ENCODE peak calls at places on chromosomes 7 and 10, in seven cellular contexts. One of them, this sample, is unnamed.

GRCh38 chr10:16751244-16751643 is 66.0 kb downstream of the RSU1 start:
- DNase-seq in CD14-positive monocyte: no peak
- DNase-seq in PC-3: no peak
- DNase-seq in mesothelial cell of epicardium: no peak
- DNase-seq in spleen: no peak
- DNase-seq in AG04450: no peak
- DNase-seq in GM23338: no peak
- DNase-seq in this sample: no peak

GRCh38 chr7:83468251-83468739 is 180.6 kb downstream of the SEMA3E start:
- DNase-seq in CD14-positive monocyte: no peak
- DNase-seq in PC-3: peak; percentile 99
- DNase-seq in mesothelial cell of epicardium: peak; percentile 67
- DNase-seq in spleen: no peak
- DNase-seq in AG04450: peak; percentile 94
- DNase-seq in GM23338: peak; percentile 83
- DNase-seq in this sample: no peak

GRCh38 chr7:140326116-140326928 is 72.0 kb downstream of the SLC37A3 start:
- DNase-seq in CD14-positive monocyte: peak; percentile 70
- DNase-seq in PC-3: peak; percentile 65
- DNase-seq in mesothelial cell of epicardium: peak; percentile 61
- DNase-seq in spleen: peak; percentile 80
- DNase-seq in AG04450: peak; percentile 39
- DNase-seq in GM23338: peak; percentile 72
- DNase-seq in this sample: peak; percentile 44

GRCh38 chr7:141944811-141945210 is 2.0 kb downstream of the CLEC5A start:
- DNase-seq in CD14-positive monocyte: no peak
- DNase-seq in PC-3: no peak
- DNase-seq in mesothelial cell of epicardium: no peak
- DNase-seq in spleen: no peak
- DNase-seq in AG04450: no peak
- DNase-seq in GM23338: no peak
- DNase-seq in this sample: no peak

GRCh38 chr7:87483131-87483530 is 7.7 kb upstream of the ABCB4 start:
- DNase-seq in CD14-positive monocyte: no peak
- DNase-seq in PC-3: no peak
- DNase-seq in mesothelial cell of epicardium: no peak
- DNase-seq in spleen: no peak
- DNase-seq in AG04450: no peak
- DNase-seq in GM23338: no peak
- DNase-seq in this sample: no peak

GRCh38 chr10:52368725-52369124 is 54.6 kb downstream of the DKK1 start:
- DNase-seq in CD14-positive monocyte: no peak
- DNase-seq in PC-3: no peak
- DNase-seq in mesothelial cell of epicardium: no peak
- DNase-seq in spleen: no peak
- DNase-seq in AG04450: no peak
- DNase-seq in GM23338: peak; percentile 36
- DNase-seq in this sample: no peak

GRCh38 chr7:100435401-100436304 is 644 bp downstream of the PPP1R35 start:
- DNase-seq in CD14-positive monocyte: no peak
- DNase-seq in PC-3: peak; percentile 37
- DNase-seq in mesothelial cell of epicardium: peak; percentile 64
- DNase-seq in spleen: peak; percentile 92
- DNase-seq in AG04450: no peak
- DNase-seq in GM23338: peak; percentile 64
- DNase-seq in this sample: no peak

GRCh38 chr7:33831389-33832118 is 73.8 kb upstream of the BMPER start:
- DNase-seq in CD14-positive monocyte: no peak
- DNase-seq in PC-3: peak; percentile 32
- DNase-seq in mesothelial cell of epicardium: no peak
- DNase-seq in spleen: no peak
- DNase-seq in AG04450: no peak
- DNase-seq in GM23338: peak; percentile 3
- DNase-seq in this sample: no peak

GRCh38 chr10:63346015-63346441 is 119.7 kb downstream of the JMJD1C start:
- DNase-seq in CD14-positive monocyte: no peak
- DNase-seq in PC-3: peak; percentile 40
- DNase-seq in mesothelial cell of epicardium: no peak
- DNase-seq in spleen: no peak
- DNase-seq in AG04450: no peak
- DNase-seq in GM23338: no peak
- DNase-seq in this sample: no peak

GRCh38 chr7:152025937-152026890 is 740 bp downstream of the GALNT11 start:
- DNase-seq in CD14-positive monocyte: no peak
- DNase-seq in PC-3: no peak
- DNase-seq in mesothelial cell of epicardium: no peak
- DNase-seq in spleen: no peak
- DNase-seq in AG04450: no peak
- DNase-seq in GM23338: no peak
- DNase-seq in this sample: no peak

GRCh38 chr10:33455029-33455428 is 120.6 kb upstream of the NRP1 start:
- DNase-seq in CD14-positive monocyte: no peak
- DNase-seq in PC-3: no peak
- DNase-seq in mesothelial cell of epicardium: no peak
- DNase-seq in spleen: no peak
- DNase-seq in AG04450: no peak
- DNase-seq in GM23338: no peak
- DNase-seq in this sample: no peak

GRCh38 chr7:155164316-155164715 is 94.2 kb downstream of the HTR5A start:
- DNase-seq in CD14-positive monocyte: no peak
- DNase-seq in PC-3: no peak
- DNase-seq in mesothelial cell of epicardium: no peak
- DNase-seq in spleen: no peak
- DNase-seq in AG04450: no peak
- DNase-seq in GM23338: no peak
- DNase-seq in this sample: no peak

GRCh38 chr7:129607471-129608120 is 3.9 kb upstream of the NRF1 start:
- DNase-seq in CD14-positive monocyte: no peak
- DNase-seq in PC-3: peak; percentile 59
- DNase-seq in mesothelial cell of epicardium: no peak
- DNase-seq in spleen: no peak
- DNase-seq in AG04450: no peak
- DNase-seq in GM23338: peak; percentile 82
- DNase-seq in this sample: no peak

GRCh38 chr7:786472-787255 is 45.6 kb upstream of the SUN1 start:
- DNase-seq in CD14-positive monocyte: no peak
- DNase-seq in PC-3: peak; percentile 71
- DNase-seq in mesothelial cell of epicardium: peak; percentile 84
- DNase-seq in spleen: peak; percentile 84
- DNase-seq in AG04450: peak; percentile 21
- DNase-seq in GM23338: peak; percentile 83
- DNase-seq in this sample: peak; percentile 66

GRCh38 chr10:65891073-65891981 is 1034.5 kb upstream of the LRRTM3 start:
- DNase-seq in CD14-positive monocyte: no peak
- DNase-seq in PC-3: peak; percentile 90
- DNase-seq in mesothelial cell of epicardium: no peak
- DNase-seq in spleen: no peak
- DNase-seq in AG04450: no peak
- DNase-seq in GM23338: no peak
- DNase-seq in this sample: no peak
- TF ChIP-seq CTCF in CD14-positive monocyte: no peak
- TF ChIP-seq CTCF in PC-3: no peak
- TF ChIP-seq CTCF in mesothelial cell of epicardium: no peak
- TF ChIP-seq CTCF in spleen: no peak
- TF ChIP-seq CTCF in AG04450: no peak
- TF ChIP-seq CTCF in GM23338: no peak
- TF ChIP-seq CTCF in this sample: no peak

DNA sequence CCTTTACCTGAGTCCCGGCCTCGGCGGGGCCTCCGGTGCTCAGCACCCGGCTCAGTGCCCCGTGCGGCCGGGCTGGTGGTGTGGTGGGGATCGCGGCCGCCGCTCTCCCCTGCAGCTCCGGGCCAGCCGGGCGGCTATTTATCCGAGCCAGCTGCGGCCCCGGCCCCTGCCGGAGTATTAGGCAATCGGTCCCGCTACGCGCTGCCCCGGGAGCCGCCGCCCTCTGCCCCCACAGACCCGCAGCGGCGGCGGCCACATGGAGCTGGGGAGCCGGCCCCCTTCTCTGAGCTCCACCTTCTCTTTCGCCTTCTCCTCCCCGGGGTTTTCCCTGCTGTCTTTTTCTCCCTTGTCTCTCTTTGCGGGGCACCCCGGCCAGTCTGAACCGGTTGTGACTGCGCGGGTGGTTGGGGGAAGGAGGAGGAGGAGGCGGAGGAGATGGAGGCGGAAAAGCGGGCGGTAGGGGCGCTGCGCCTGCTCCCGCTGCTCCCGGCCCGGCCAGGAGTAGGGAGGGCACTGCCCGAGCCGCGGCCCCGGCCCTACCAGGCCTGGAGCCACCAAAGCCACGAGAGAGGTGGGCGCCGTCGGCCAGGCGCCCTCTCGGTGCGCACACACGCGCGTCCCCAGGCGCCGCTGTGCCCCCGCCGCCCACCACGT is at the start of gene SLC16A9:
- DNase-seq in CD14-positive monocyte: no peak
- DNase-seq in PC-3: peak; percentile 83
- DNase-seq in mesothelial cell of epicardium: peak; percentile 73
- DNase-seq in spleen: peak; percentile 84
- DNase-seq in AG04450: no peak
- DNase-seq in GM23338: peak; percentile 89
- DNase-seq in this sample: peak; percentile 67
- TF ChIP-seq CTCF in CD14-positive monocyte: no peak
- TF ChIP-seq CTCF in PC-3: peak; percentile 60
- TF ChIP-seq CTCF in mesothelial cell of epicardium: no peak
- TF ChIP-seq CTCF in spleen: peak; percentile 29
- TF ChIP-seq CTCF in AG04450: peak; percentile 43
- TF ChIP-seq CTCF in GM23338: no peak
- TF ChIP-seq CTCF in this sample: peak; percentile 53

GRCh38 chr7:120091807-120092206 is 181.2 kb upstream of the KCND2 start:
- DNase-seq in CD14-positive monocyte: no peak
- DNase-seq in PC-3: no peak
- DNase-seq in mesothelial cell of epicardium: no peak
- DNase-seq in spleen: no peak
- DNase-seq in AG04450: no peak
- DNase-seq in GM23338: no peak
- DNase-seq in this sample: no peak

DNA sequence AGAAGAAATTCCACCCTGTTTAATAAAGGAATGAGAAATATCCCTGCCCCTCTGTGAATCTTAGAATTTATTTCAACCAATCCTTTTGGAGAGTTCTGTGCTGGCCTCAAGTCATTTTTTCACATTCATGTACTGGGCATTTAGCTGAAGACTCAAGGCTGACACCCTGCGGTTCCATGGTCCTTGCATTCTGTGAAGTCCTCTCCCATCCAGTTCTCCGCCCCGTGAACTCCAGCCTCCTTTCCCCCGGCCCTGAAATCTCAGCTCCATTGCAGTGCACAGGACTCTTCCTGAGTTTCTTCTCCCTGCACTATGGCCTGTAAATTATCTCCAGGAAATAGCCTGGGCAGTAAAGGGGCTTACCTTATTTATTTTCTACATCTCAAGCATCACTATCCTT is 183.0 kb upstream of the KCND2 start:
- DNase-seq in CD14-positive monocyte: no peak
- DNase-seq in PC-3: peak; percentile 65
- DNase-seq in mesothelial cell of epicardium: no peak
- DNase-seq in spleen: no peak
- DNase-seq in AG04450: no peak
- DNase-seq in GM23338: peak; percentile 4
- DNase-seq in this sample: no peak
- TF ChIP-seq CTCF in CD14-positive monocyte: no peak
- TF ChIP-seq CTCF in PC-3: peak; percentile 59
- TF ChIP-seq CTCF in mesothelial cell of epicardium: no peak
- TF ChIP-seq CTCF in spleen: no peak
- TF ChIP-seq CTCF in AG04450: peak; percentile 33
- TF ChIP-seq CTCF in GM23338: no peak
- TF ChIP-seq CTCF in this sample: no peak

GRCh38 chr10:43196131-43196980 is 58.1 kb downstream of the CSGALNACT2 start:
- DNase-seq in CD14-positive monocyte: no peak
- DNase-seq in PC-3: no peak
- DNase-seq in mesothelial cell of epicardium: peak; percentile 24
- DNase-seq in spleen: peak; percentile 65
- DNase-seq in AG04450: no peak
- DNase-seq in GM23338: no peak
- DNase-seq in this sample: no peak

GRCh38 chr10:43198682-43199005 is 60.4 kb downstream of the CSGALNACT2 start:
- DNase-seq in CD14-positive monocyte: no peak
- DNase-seq in PC-3: no peak
- DNase-seq in mesothelial cell of epicardium: peak; percentile 29
- DNase-seq in spleen: peak; percentile 69
- DNase-seq in AG04450: no peak
- DNase-seq in GM23338: no peak
- DNase-seq in this sample: no peak

GRCh38 chr10:43196981-43197833 is 59.0 kb downstream of the CSGALNACT2 start:
- DNase-seq in CD14-positive monocyte: no peak
- DNase-seq in PC-3: no peak
- DNase-seq in mesothelial cell of epicardium: peak; percentile 19
- DNase-seq in spleen: peak; percentile 69
- DNase-seq in AG04450: no peak
- DNase-seq in GM23338: no peak
- DNase-seq in this sample: no peak

GRCh38 chr10:43199088-43199683 is 60.9 kb downstream of the CSGALNACT2 start:
- DNase-seq in CD14-positive monocyte: no peak
- DNase-seq in PC-3: no peak
- DNase-seq in mesothelial cell of epicardium: peak; percentile 20
- DNase-seq in spleen: peak; percentile 53
- DNase-seq in AG04450: no peak
- DNase-seq in GM23338: no peak
- DNase-seq in this sample: no peak

GRCh38 chr10:43197834-43198681 is 59.8 kb downstream of the CSGALNACT2 start:
- DNase-seq in CD14-positive monocyte: peak; percentile 51
- DNase-seq in PC-3: peak; percentile 49
- DNase-seq in mesothelial cell of epicardium: peak; percentile 25
- DNase-seq in spleen: peak; percentile 76
- DNase-seq in AG04450: no peak
- DNase-seq in GM23338: peak; percentile 42
- DNase-seq in this sample: no peak
- TF ChIP-seq CTCF in CD14-positive monocyte: peak; percentile 77
- TF ChIP-seq CTCF in PC-3: peak; percentile 71
- TF ChIP-seq CTCF in mesothelial cell of epicardium: no peak
- TF ChIP-seq CTCF in spleen: peak; percentile 45
- TF ChIP-seq CTCF in AG04450: peak; percentile 34
- TF ChIP-seq CTCF in GM23338: peak; percentile 48
- TF ChIP-seq CTCF in this sample: peak; percentile 48

This sample was measured in neural crest cell.